ENCODE peak calls at places on chromosomes 3 and 15, in eight cellular contexts. One of them, this sample, is unnamed.

GRCh38 chr3:191484461-191484860 is 23.5 kb downstream of the PYDC2 start:
- DNase-seq in fibroblast of pulmonary artery: no peak
- DNase-seq in heart left ventricle: no peak
- DNase-seq in cardiac muscle cell: no peak
- DNase-seq in CD8-positive, alpha-beta memory T cell: no peak
- DNase-seq in cardiac fibroblast: no peak
- DNase-seq in fibroblast of lung: no peak
- DNase-seq in right atrium auricular region: no peak
- DNase-seq in this sample: no peak

GRCh38 chr3:63910873-63911272 is 1.3 kb downstream of the SCAANT1 start:
- DNase-seq in fibroblast of pulmonary artery: no peak
- DNase-seq in heart left ventricle: no peak
- DNase-seq in cardiac muscle cell: no peak
- DNase-seq in CD8-positive, alpha-beta memory T cell: no peak
- DNase-seq in cardiac fibroblast: no peak
- DNase-seq in fibroblast of lung: peak
- DNase-seq in right atrium auricular region: no peak
- DNase-seq in this sample: peak

GRCh38 chr3:15839568-15839967 is 41.8 kb upstream of the ANKRD28 start:
- DNase-seq in fibroblast of pulmonary artery: no peak
- DNase-seq in heart left ventricle: no peak
- DNase-seq in cardiac muscle cell: no peak
- DNase-seq in CD8-positive, alpha-beta memory T cell: no peak
- DNase-seq in cardiac fibroblast: no peak
- DNase-seq in fibroblast of lung: no peak
- DNase-seq in right atrium auricular region: no peak
- DNase-seq in this sample: no peak

GRCh38 chr15:73464602-73465001 is 21.6 kb downstream of the REC114 start:
- DNase-seq in fibroblast of pulmonary artery: no peak
- DNase-seq in heart left ventricle: no peak
- DNase-seq in cardiac muscle cell: no peak
- DNase-seq in CD8-positive, alpha-beta memory T cell: no peak
- DNase-seq in cardiac fibroblast: no peak
- DNase-seq in fibroblast of lung: no peak
- DNase-seq in right atrium auricular region: no peak
- DNase-seq in this sample: no peak

GRCh38 chr15:39466428-39466827 is 114.5 kb upstream of the THBS1 start:
- DNase-seq in fibroblast of pulmonary artery: no peak
- DNase-seq in heart left ventricle: peak
- DNase-seq in cardiac muscle cell: no peak
- DNase-seq in CD8-positive, alpha-beta memory T cell: no peak
- DNase-seq in cardiac fibroblast: no peak
- DNase-seq in fibroblast of lung: no peak
- DNase-seq in right atrium auricular region: peak
- DNase-seq in this sample: no peak

GRCh38 chr3:134242649-134243637 is 7.7 kb downstream of the RYK start:
- DNase-seq in fibroblast of pulmonary artery: peak
- DNase-seq in heart left ventricle: no peak
- DNase-seq in cardiac muscle cell: no peak
- DNase-seq in CD8-positive, alpha-beta memory T cell: no peak
- DNase-seq in cardiac fibroblast: peak
- DNase-seq in fibroblast of lung: peak
- DNase-seq in right atrium auricular region: no peak
- DNase-seq in this sample: peak

GRCh38 chr3:46213201-46213600 is 5.1 kb upstream of the CCR1 start:
- DNase-seq in fibroblast of pulmonary artery: no peak
- DNase-seq in heart left ventricle: no peak
- DNase-seq in cardiac muscle cell: no peak
- DNase-seq in CD8-positive, alpha-beta memory T cell: no peak
- DNase-seq in cardiac fibroblast: no peak
- DNase-seq in fibroblast of lung: no peak
- DNase-seq in right atrium auricular region: no peak
- DNase-seq in this sample: no peak

GRCh38 chr3:99929409-99930139 is 111.9 kb downstream of the CMSS1 start:
- DNase-seq in fibroblast of pulmonary artery: peak
- DNase-seq in heart left ventricle: peak
- DNase-seq in cardiac muscle cell: no peak
- DNase-seq in CD8-positive, alpha-beta memory T cell: no peak
- DNase-seq in cardiac fibroblast: peak
- DNase-seq in fibroblast of lung: peak
- DNase-seq in right atrium auricular region: no peak
- DNase-seq in this sample: no peak

GRCh38 chr3:75035146-75035545 is 420.7 kb upstream of the CNTN3 start:
- DNase-seq in fibroblast of pulmonary artery: no peak
- DNase-seq in heart left ventricle: no peak
- DNase-seq in cardiac muscle cell: no peak
- DNase-seq in CD8-positive, alpha-beta memory T cell: no peak
- DNase-seq in cardiac fibroblast: no peak
- DNase-seq in fibroblast of lung: no peak
- DNase-seq in right atrium auricular region: no peak
- DNase-seq in this sample: no peak

GRCh38 chr15:31299588-31300207 is 26.9 kb upstream of the KLF13 start:
- DNase-seq in fibroblast of pulmonary artery: no peak
- DNase-seq in heart left ventricle: no peak
- DNase-seq in cardiac muscle cell: no peak
- DNase-seq in CD8-positive, alpha-beta memory T cell: no peak
- DNase-seq in cardiac fibroblast: no peak
- DNase-seq in fibroblast of lung: no peak
- DNase-seq in right atrium auricular region: peak
- DNase-seq in this sample: no peak

GRCh38 chr15:73983211-73983727 is 8.8 kb downstream of the STOML1 start:
- DNase-seq in fibroblast of pulmonary artery: peak
- DNase-seq in heart left ventricle: peak
- DNase-seq in cardiac muscle cell: no peak
- DNase-seq in CD8-positive, alpha-beta memory T cell: no peak
- DNase-seq in cardiac fibroblast: peak
- DNase-seq in fibroblast of lung: peak
- DNase-seq in right atrium auricular region: peak
- DNase-seq in this sample: peak

GRCh38 chr15:97521390-97521789 is 439.1 kb upstream of the ARRDC4 start:
- DNase-seq in fibroblast of pulmonary artery: no peak
- DNase-seq in heart left ventricle: no peak
- DNase-seq in cardiac muscle cell: no peak
- DNase-seq in CD8-positive, alpha-beta memory T cell: no peak
- DNase-seq in cardiac fibroblast: no peak
- DNase-seq in fibroblast of lung: no peak
- DNase-seq in right atrium auricular region: no peak
- DNase-seq in this sample: no peak
- H3K4me3 ChIP-seq in fibroblast of pulmonary artery: no peak
- H3K4me3 ChIP-seq in heart left ventricle: peak
- H3K4me3 ChIP-seq in cardiac muscle cell: no peak
- H3K4me3 ChIP-seq in CD8-positive, alpha-beta memory T cell: no peak
- H3K4me3 ChIP-seq in cardiac fibroblast: no peak
- H3K4me3 ChIP-seq in fibroblast of lung: no peak
- H3K4me3 ChIP-seq in right atrium auricular region: peak
- H3K4me3 ChIP-seq in this sample: no peak

GRCh38 chr3:14645453-14645852 is 6.1 kb upstream of the CCDC174 start:
- DNase-seq in fibroblast of pulmonary artery: no peak
- DNase-seq in heart left ventricle: no peak
- DNase-seq in cardiac muscle cell: no peak
- DNase-seq in CD8-positive, alpha-beta memory T cell: no peak
- DNase-seq in cardiac fibroblast: no peak
- DNase-seq in fibroblast of lung: no peak
- DNase-seq in right atrium auricular region: no peak
- DNase-seq in this sample: no peak

GRCh38 chr3:14647976-14648955 is 3.3 kb upstream of the CCDC174 start:
- DNase-seq in fibroblast of pulmonary artery: no peak
- DNase-seq in heart left ventricle: peak
- DNase-seq in cardiac muscle cell: no peak
- DNase-seq in CD8-positive, alpha-beta memory T cell: no peak
- DNase-seq in cardiac fibroblast: peak
- DNase-seq in fibroblast of lung: no peak
- DNase-seq in right atrium auricular region: no peak
- DNase-seq in this sample: no peak

GRCh38 chr3:14649466-14649865 is 2.1 kb upstream of the CCDC174 start:
- DNase-seq in fibroblast of pulmonary artery: no peak
- DNase-seq in heart left ventricle: no peak
- DNase-seq in cardiac muscle cell: no peak
- DNase-seq in CD8-positive, alpha-beta memory T cell: no peak
- DNase-seq in cardiac fibroblast: no peak
- DNase-seq in fibroblast of lung: no peak
- DNase-seq in right atrium auricular region: no peak
- DNase-seq in this sample: no peak

GRCh38 chr3:14646589-14647413 is 4.8 kb upstream of the CCDC174 start:
- DNase-seq in fibroblast of pulmonary artery: no peak
- DNase-seq in heart left ventricle: no peak
- DNase-seq in cardiac muscle cell: no peak
- DNase-seq in CD8-positive, alpha-beta memory T cell: no peak
- DNase-seq in cardiac fibroblast: no peak
- DNase-seq in fibroblast of lung: no peak
- DNase-seq in right atrium auricular region: no peak
- DNase-seq in this sample: no peak

DNA sequence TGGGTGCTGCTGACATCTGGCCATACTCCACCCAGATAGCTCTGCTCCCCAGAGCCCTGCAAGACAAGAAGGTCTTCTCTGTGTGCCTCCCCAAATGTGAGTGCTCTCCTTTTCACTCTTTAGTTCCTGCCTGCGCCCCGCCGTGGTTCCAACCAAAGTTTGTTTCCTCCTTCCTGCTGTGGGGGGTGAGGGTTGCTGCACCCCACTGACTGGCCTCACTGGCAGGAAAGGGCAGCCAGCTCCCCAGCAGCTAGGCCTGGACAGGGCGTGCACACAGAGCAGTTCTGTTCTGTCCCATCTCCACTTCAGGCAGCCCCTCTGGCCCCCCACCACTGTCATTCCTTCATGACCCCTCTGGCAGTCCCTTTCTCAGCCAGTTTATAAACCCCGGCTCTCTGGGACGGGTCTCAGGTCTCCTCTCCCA is 5.4 kb upstream of the CCDC174 start:
- DNase-seq in fibroblast of pulmonary artery: no peak
- DNase-seq in heart left ventricle: no peak
- DNase-seq in cardiac muscle cell: no peak
- DNase-seq in CD8-positive, alpha-beta memory T cell: no peak
- DNase-seq in cardiac fibroblast: no peak
- DNase-seq in fibroblast of lung: no peak
- DNase-seq in right atrium auricular region: no peak
- DNase-seq in this sample: no peak
- H3K4me3 ChIP-seq in fibroblast of pulmonary artery: no peak
- H3K4me3 ChIP-seq in heart left ventricle: no peak
- H3K4me3 ChIP-seq in cardiac muscle cell: no peak
- H3K4me3 ChIP-seq in CD8-positive, alpha-beta memory T cell: no peak
- H3K4me3 ChIP-seq in cardiac fibroblast: no peak
- H3K4me3 ChIP-seq in fibroblast of lung: no peak
- H3K4me3 ChIP-seq in right atrium auricular region: no peak
- H3K4me3 ChIP-seq in this sample: no peak

GRCh38 chr3:11140713-11141104 is 13.6 kb upstream of the HRH1 start:
- DNase-seq in fibroblast of pulmonary artery: no peak
- DNase-seq in heart left ventricle: no peak
- DNase-seq in cardiac muscle cell: no peak
- DNase-seq in CD8-positive, alpha-beta memory T cell: no peak
- DNase-seq in cardiac fibroblast: no peak
- DNase-seq in fibroblast of lung: no peak
- DNase-seq in right atrium auricular region: no peak
- DNase-seq in this sample: no peak

GRCh38 chr3:11136871-11137626 is 17.2 kb upstream of the HRH1 start:
- DNase-seq in fibroblast of pulmonary artery: peak
- DNase-seq in heart left ventricle: no peak
- DNase-seq in cardiac muscle cell: no peak
- DNase-seq in CD8-positive, alpha-beta memory T cell: no peak
- DNase-seq in cardiac fibroblast: peak
- DNase-seq in fibroblast of lung: peak
- DNase-seq in right atrium auricular region: peak
- DNase-seq in this sample: peak

GRCh38 chr3:11137627-11137959 is 16.7 kb upstream of the HRH1 start:
- DNase-seq in fibroblast of pulmonary artery: no peak
- DNase-seq in heart left ventricle: no peak
- DNase-seq in cardiac muscle cell: no peak
- DNase-seq in CD8-positive, alpha-beta memory T cell: no peak
- DNase-seq in cardiac fibroblast: no peak
- DNase-seq in fibroblast of lung: no peak
- DNase-seq in right atrium auricular region: no peak
- DNase-seq in this sample: no peak

GRCh38 chr3:11138371-11138770 is 15.9 kb upstream of the HRH1 start:
- DNase-seq in fibroblast of pulmonary artery: no peak
- DNase-seq in heart left ventricle: no peak
- DNase-seq in cardiac muscle cell: no peak
- DNase-seq in CD8-positive, alpha-beta memory T cell: no peak
- DNase-seq in cardiac fibroblast: no peak
- DNase-seq in fibroblast of lung: no peak
- DNase-seq in right atrium auricular region: no peak
- DNase-seq in this sample: no peak

DNA sequence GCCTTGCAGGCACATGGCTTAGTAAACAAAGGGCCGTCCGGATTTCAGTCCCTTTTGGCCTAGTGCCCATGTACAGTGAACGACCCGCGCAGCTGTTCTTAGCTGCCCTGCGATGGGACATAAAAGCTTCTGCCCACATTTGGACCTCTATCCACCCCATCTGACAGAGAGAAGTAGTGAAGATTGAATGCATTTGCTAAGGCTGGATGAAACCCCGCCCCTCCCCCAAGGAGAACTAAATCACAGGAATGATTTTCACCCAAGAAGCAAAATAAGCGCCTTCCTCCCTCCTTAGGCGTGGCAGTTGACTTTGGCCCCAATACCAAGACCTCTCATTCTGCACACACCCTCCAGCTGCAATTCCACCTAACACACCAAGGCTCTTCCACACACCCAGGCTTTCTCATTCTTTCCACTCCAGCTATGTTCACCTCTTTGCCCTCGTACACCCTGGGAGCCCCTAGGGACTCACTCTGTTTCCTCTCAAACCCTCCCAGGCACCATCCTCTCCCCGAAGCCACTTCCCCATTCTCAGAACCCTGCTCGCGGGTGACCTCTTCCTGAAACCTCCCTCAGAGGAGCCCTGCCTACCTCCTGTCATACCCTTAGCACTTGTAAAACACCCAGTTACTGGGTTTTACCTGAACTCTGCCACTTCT is 14.1 kb upstream of the HRH1 start:
- DNase-seq in fibroblast of pulmonary artery: peak
- DNase-seq in heart left ventricle: no peak
- DNase-seq in cardiac muscle cell: no peak
- DNase-seq in CD8-positive, alpha-beta memory T cell: no peak
- DNase-seq in cardiac fibroblast: peak
- DNase-seq in fibroblast of lung: peak
- DNase-seq in right atrium auricular region: no peak
- DNase-seq in this sample: no peak
- H3K4me3 ChIP-seq in fibroblast of pulmonary artery: no peak
- H3K4me3 ChIP-seq in heart left ventricle: no peak
- H3K4me3 ChIP-seq in cardiac muscle cell: no peak
- H3K4me3 ChIP-seq in CD8-positive, alpha-beta memory T cell: no peak
- H3K4me3 ChIP-seq in cardiac fibroblast: no peak
- H3K4me3 ChIP-seq in fibroblast of lung: no peak
- H3K4me3 ChIP-seq in right atrium auricular region: no peak
- H3K4me3 ChIP-seq in this sample: no peak

GRCh38 chr3:53162672-53163458 is 1.9 kb downstream of the PRKCD start:
- DNase-seq in fibroblast of pulmonary artery: peak
- DNase-seq in heart left ventricle: no peak
- DNase-seq in cardiac muscle cell: peak
- DNase-seq in CD8-positive, alpha-beta memory T cell: peak
- DNase-seq in cardiac fibroblast: peak
- DNase-seq in fibroblast of lung: no peak
- DNase-seq in right atrium auricular region: no peak
- DNase-seq in this sample: no peak
- H3K4me3 ChIP-seq in fibroblast of pulmonary artery: peak
- H3K4me3 ChIP-seq in heart left ventricle: peak
- H3K4me3 ChIP-seq in cardiac muscle cell: no peak
- H3K4me3 ChIP-seq in CD8-positive, alpha-beta memory T cell: peak
- H3K4me3 ChIP-seq in cardiac fibroblast: peak
- H3K4me3 ChIP-seq in fibroblast of lung: no peak
- H3K4me3 ChIP-seq in right atrium auricular region: peak
- H3K4me3 ChIP-seq in this sample: peak

GRCh38 chr3:13281657-13282527 is 138.2 kb downstream of the NUP210 start:
- DNase-seq in fibroblast of pulmonary artery: no peak
- DNase-seq in heart left ventricle: peak
- DNase-seq in cardiac muscle cell: peak
- DNase-seq in CD8-positive, alpha-beta memory T cell: no peak
- DNase-seq in cardiac fibroblast: no peak
- DNase-seq in fibroblast of lung: no peak
- DNase-seq in right atrium auricular region: peak
- DNase-seq in this sample: no peak
- H3K4me3 ChIP-seq in fibroblast of pulmonary artery: no peak
- H3K4me3 ChIP-seq in heart left ventricle: peak
- H3K4me3 ChIP-seq in cardiac muscle cell: peak
- H3K4me3 ChIP-seq in CD8-positive, alpha-beta memory T cell: no peak
- H3K4me3 ChIP-seq in cardiac fibroblast: no peak
- H3K4me3 ChIP-seq in fibroblast of lung: no peak
- H3K4me3 ChIP-seq in right atrium auricular region: peak
- H3K4me3 ChIP-seq in this sample: no peak